ENCODE peak calls at places on chromosomes 3 and 15, in eight cellular contexts. F is heart left ventricle; N is NCI-H1436 treated with DMSO at 0.1 percent for 48 hours; D is endothelial cell; P is stimulated activated CD4-positive, alpha-beta T cell treated with anti-CD3 and anti-CD28 coated beads, Interleukin-1b, Interleukin-23, amount 100 ng/mL, for 24 hours; I is PC-9; M is posterior cingulate gyrus; W is ELF-1. C is an unnamed sample.
A peak's percentile ranks its signal among the peaks of the same experiment; 100 is the strongest.

GRCh38 chr3:9384141-9384828 is 13.1 kb upstream of the SETD5 start:
- DNase-seq in W (no peak), P (no peak), I (no peak), D (no peak), M (no peak), F (no peak), N (no peak), C (no peak)

GRCh38 chr3:37993811-37994638 is 3.4 kb downstream of the VILL start:
- DNase-seq in M (peak; percentile 61), D (peak; percentile 52), F (peak; percentile 87), P (peak; percentile 51), N (no peak), I (no peak), W (peak; percentile 76), C (peak; percentile 73)

GRCh38 chr3:70824785-70825184 is 512.3 kb upstream of the MDFIC2 start:
- DNase-seq in N (no peak), M (no peak), I (no peak), P (no peak), W (no peak), F (no peak), D (no peak), C (no peak)

GRCh38 chr15:93349146-93349545 is 260.1 kb upstream of the RGMA start:
- DNase-seq in M (no peak), D (no peak), W (no peak), I (no peak), P (no peak), F (no peak), N (no peak), C (no peak)

GRCh38 chr3:187072582-187072981 is 66.7 kb downstream of the RPL39L start:
- DNase-seq in F (no peak), P (no peak), I (no peak), N (no peak), D (no peak), M (no peak), W (peak; percentile 74), C (no peak)

GRCh38 chr3:184578218-184578617 is 16.6 kb downstream of the EPHB3 start:
- DNase-seq in D (no peak), N (no peak), M (no peak), P (no peak), I (no peak), F (no peak), W (no peak), C (no peak)

GRCh38 chr15:28123408-28124023 is 24.4 kb upstream of the OCA2 start:
- DNase-seq in I (peak; percentile 54), W (peak; percentile 85), N (no peak), D (peak; percentile 84), P (no peak), M (peak; percentile 77), F (peak; percentile 60), C (peak; percentile 38)

GRCh38 chr3:104879919-104880318 is 486.8 kb upstream of the ALCAM start:
- DNase-seq in D (no peak), P (no peak), M (no peak), N (no peak), I (no peak), F (no peak), W (no peak), C (no peak)

GRCh38 chr3:87503901-87504498 is 227.6 kb upstream of the POU1F1 start:
- DNase-seq in D (peak; percentile 31), N (no peak), W (peak; percentile 23), M (no peak), I (peak; percentile 57), P (no peak), F (no peak), C (no peak)

GRCh38 chr3:31695280-31696008 is 162.7 kb downstream of the STT3B start:
- DNase-seq in N (no peak), M (no peak), W (peak; percentile 50), I (no peak), P (no peak), F (no peak), D (peak; percentile 15), C (peak; percentile 25)

GRCh38 chr15:38555686-38556334 is 8.8 kb downstream of the RASGRP1 start:
- DNase-seq in D (no peak), F (no peak), W (no peak), M (no peak), N (no peak), P (no peak), I (no peak), C (peak; percentile 32)

GRCh38 chr15:82986442-82986780 is 401 bp downstream of the RAMAC start:
- DNase-seq in F (no peak), D (no peak), I (no peak), P (no peak), W (no peak), M (no peak), N (no peak), C (no peak)

GRCh38 chr3:3906171-3906570 is 106.9 kb downstream of the LRRN1 start:
- DNase-seq in N (no peak), M (no peak), I (no peak), F (no peak), D (no peak), W (no peak), P (no peak), C (no peak)

C was measured in activated naive CD4-positive, alpha-beta T cell treated with Interleukin-2 at 50 U/mL for 16 hours.